ENCODE peak calls at places on chromosomes 2 and 18, in ten cellular contexts. One of them, this sample, is unnamed.

GRCh38 chr2:219452361-219453317 is 18.0 kb downstream of the SPEG start:
- DNase-seq in vagina: no peak
- DNase-seq in HL-60: no peak
- DNase-seq in HCT116: peak
- DNase-seq in stomach: no peak
- DNase-seq in K562: peak
- DNase-seq in esophagus muscularis mucosa: peak
- DNase-seq in transverse colon: peak
- DNase-seq in sigmoid colon: peak
- DNase-seq in spleen: no peak
- DNase-seq in this sample: no peak

GRCh38 chr2:216006164-216006663 is 7.1 kb downstream of the MREG start:
- DNase-seq in transverse colon: peak
- DNase-seq in sigmoid colon: no peak
- DNase-seq in K562: peak
- DNase-seq in stomach: no peak
- DNase-seq in spleen: peak
- DNase-seq in HCT116: no peak
- DNase-seq in HL-60: no peak
- DNase-seq in vagina: no peak
- DNase-seq in esophagus muscularis mucosa: no peak
- DNase-seq in this sample: no peak

GRCh38 chr2:100397976-100398375 is 19.5 kb downstream of the CHST10 start:
- DNase-seq in HCT116: no peak
- DNase-seq in esophagus muscularis mucosa: no peak
- DNase-seq in transverse colon: no peak
- DNase-seq in stomach: no peak
- DNase-seq in HL-60: no peak
- DNase-seq in spleen: no peak
- DNase-seq in K562: no peak
- DNase-seq in sigmoid colon: no peak
- DNase-seq in vagina: peak
- DNase-seq in this sample: no peak

GRCh38 chr18:8516391-8517250 is 92.6 kb upstream of the RAB12 start:
- DNase-seq in K562: no peak
- DNase-seq in HCT116: no peak
- DNase-seq in vagina: no peak
- DNase-seq in sigmoid colon: peak
- DNase-seq in esophagus muscularis mucosa: peak
- DNase-seq in HL-60: no peak
- DNase-seq in stomach: no peak
- DNase-seq in transverse colon: no peak
- DNase-seq in spleen: no peak
- DNase-seq in this sample: no peak

GRCh38 chr2:236731767-236732580 is 162.3 kb downstream of the ACKR3 start:
- DNase-seq in HCT116: no peak
- DNase-seq in HL-60: no peak
- DNase-seq in stomach: no peak
- DNase-seq in esophagus muscularis mucosa: no peak
- DNase-seq in vagina: no peak
- DNase-seq in transverse colon: peak
- DNase-seq in K562: no peak
- DNase-seq in sigmoid colon: peak
- DNase-seq in spleen: no peak
- DNase-seq in this sample: no peak

GRCh38 chr2:225399509-225399908 is at the start of gene NYAP2:
- DNase-seq in HL-60: no peak
- DNase-seq in sigmoid colon: no peak
- DNase-seq in transverse colon: no peak
- DNase-seq in stomach: no peak
- DNase-seq in vagina: no peak
- DNase-seq in K562: no peak
- DNase-seq in esophagus muscularis mucosa: no peak
- DNase-seq in spleen: no peak
- DNase-seq in HCT116: no peak
- DNase-seq in this sample: no peak

GRCh38 chr18:33820517-33821368 is 242.7 kb downstream of the ASXL3 start:
- DNase-seq in esophagus muscularis mucosa: no peak
- DNase-seq in HCT116: no peak
- DNase-seq in transverse colon: no peak
- DNase-seq in K562: no peak
- DNase-seq in sigmoid colon: no peak
- DNase-seq in HL-60: no peak
- DNase-seq in vagina: no peak
- DNase-seq in stomach: no peak
- DNase-seq in spleen: no peak
- DNase-seq in this sample: no peak

GRCh38 chr2:120678251-120678650 is 57.4 kb upstream of the GLI2 start:
- DNase-seq in vagina: no peak
- DNase-seq in HL-60: no peak
- DNase-seq in HCT116: no peak
- DNase-seq in stomach: no peak
- DNase-seq in spleen: peak
- DNase-seq in sigmoid colon: peak
- DNase-seq in esophagus muscularis mucosa: no peak
- DNase-seq in transverse colon: no peak
- DNase-seq in K562: no peak
- DNase-seq in this sample: no peak

GRCh38 chr2:96952976-96953610 is 33.3 kb downstream of the FAM178B start:
- DNase-seq in K562: no peak
- DNase-seq in sigmoid colon: peak
- DNase-seq in HCT116: no peak
- DNase-seq in spleen: no peak
- DNase-seq in transverse colon: peak
- DNase-seq in stomach: peak
- DNase-seq in vagina: no peak
- DNase-seq in HL-60: no peak
- DNase-seq in esophagus muscularis mucosa: no peak
- DNase-seq in this sample: no peak

GRCh38 chr2:96950391-96951124 is 35.8 kb downstream of the FAM178B start:
- DNase-seq in esophagus muscularis mucosa: no peak
- DNase-seq in vagina: no peak
- DNase-seq in HCT116: no peak
- DNase-seq in stomach: no peak
- DNase-seq in K562: no peak
- DNase-seq in transverse colon: no peak
- DNase-seq in spleen: no peak
- DNase-seq in sigmoid colon: peak
- DNase-seq in HL-60: no peak
- DNase-seq in this sample: no peak

GRCh38 chr2:96949701-96950350 is 36.6 kb downstream of the FAM178B start:
- DNase-seq in sigmoid colon: no peak
- DNase-seq in HL-60: no peak
- DNase-seq in stomach: no peak
- DNase-seq in vagina: no peak
- DNase-seq in spleen: no peak
- DNase-seq in transverse colon: no peak
- DNase-seq in esophagus muscularis mucosa: no peak
- DNase-seq in K562: no peak
- DNase-seq in HCT116: no peak
- DNase-seq in this sample: no peak

GRCh38 chr2:96952016-96952750 is 34.2 kb downstream of the FAM178B start:
- DNase-seq in K562: no peak
- DNase-seq in spleen: no peak
- DNase-seq in transverse colon: no peak
- DNase-seq in HL-60: no peak
- DNase-seq in esophagus muscularis mucosa: no peak
- DNase-seq in sigmoid colon: peak
- DNase-seq in HCT116: no peak
- DNase-seq in vagina: no peak
- DNase-seq in stomach: no peak
- DNase-seq in this sample: no peak

DNA sequence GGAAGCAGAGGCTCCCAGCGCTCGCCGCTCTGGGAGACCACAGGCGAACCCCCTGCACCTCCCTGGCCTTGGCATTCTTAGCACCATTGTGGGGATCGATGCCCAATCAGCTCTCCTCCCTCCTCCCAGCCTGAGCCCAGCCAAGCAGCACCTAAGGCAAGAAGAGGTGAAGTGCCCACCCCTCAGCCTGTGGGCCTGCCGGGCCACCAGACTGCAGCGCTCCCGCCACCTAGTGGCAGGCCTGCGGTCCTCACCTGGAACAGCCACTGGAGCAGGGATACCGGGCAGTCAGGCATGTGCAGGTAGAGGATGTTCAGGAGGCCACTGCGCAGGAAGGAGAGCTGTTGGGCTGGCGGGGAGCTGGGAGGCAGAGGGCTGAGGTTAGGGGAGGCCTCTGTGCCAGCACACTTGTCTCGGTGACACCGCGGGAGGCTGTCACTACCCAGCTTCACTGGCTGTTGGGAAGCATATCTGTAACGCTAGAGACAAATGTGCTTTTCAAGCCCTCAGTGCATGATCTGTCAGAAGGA is 35.2 kb downstream of the FAM178B start:
- DNase-seq in K562: peak
- DNase-seq in spleen: peak
- DNase-seq in sigmoid colon: peak
- DNase-seq in HCT116: peak
- DNase-seq in esophagus muscularis mucosa: no peak
- DNase-seq in vagina: no peak
- DNase-seq in HL-60: peak
- DNase-seq in transverse colon: peak
- DNase-seq in stomach: peak
- DNase-seq in this sample: no peak
- TF ChIP-seq POLR2AphosphoS5 in K562: no peak
- TF ChIP-seq POLR2AphosphoS5 in spleen: peak
- TF ChIP-seq POLR2AphosphoS5 in sigmoid colon: peak
- TF ChIP-seq POLR2AphosphoS5 in HCT116: peak
- TF ChIP-seq POLR2AphosphoS5 in esophagus muscularis mucosa: peak
- TF ChIP-seq POLR2AphosphoS5 in vagina: peak
- TF ChIP-seq POLR2AphosphoS5 in HL-60: no peak
- TF ChIP-seq POLR2AphosphoS5 in transverse colon: no peak
- TF ChIP-seq POLR2AphosphoS5 in stomach: peak
- TF ChIP-seq POLR2AphosphoS5 in this sample: no peak

DNA sequence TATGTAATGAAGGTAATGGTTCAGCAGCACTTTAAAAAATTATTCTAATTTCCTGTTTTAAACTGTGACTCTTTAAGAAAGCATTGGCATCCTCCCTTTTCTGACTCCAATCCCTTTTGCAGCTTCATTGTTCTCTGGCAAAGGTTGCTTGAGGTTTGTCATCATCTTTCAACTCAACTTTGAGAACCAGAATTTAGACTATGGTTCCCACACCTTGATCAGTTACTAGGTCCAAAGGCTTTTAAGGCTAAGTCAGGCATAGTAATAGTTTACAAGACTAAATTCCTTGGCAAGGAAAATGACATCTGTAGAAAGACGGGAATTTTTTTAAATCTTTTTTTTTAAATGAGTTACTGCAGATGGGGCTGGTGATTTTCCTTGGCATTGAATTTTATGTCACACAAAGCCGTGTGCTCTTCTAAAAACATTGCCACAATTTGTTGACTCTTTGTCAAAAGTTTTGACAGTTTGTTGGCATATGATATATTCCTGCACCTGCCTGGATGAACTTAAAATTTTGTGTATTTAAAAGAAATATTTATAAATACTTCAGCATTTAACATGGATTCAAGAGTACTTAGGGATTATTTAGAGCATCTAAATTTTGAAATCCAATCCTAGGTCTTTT is 451.0 kb downstream of the MEIS1 start:
- DNase-seq in stomach: no peak
- DNase-seq in K562: no peak
- DNase-seq in sigmoid colon: no peak
- DNase-seq in HL-60: no peak
- DNase-seq in spleen: no peak
- DNase-seq in HCT116: no peak
- DNase-seq in esophagus muscularis mucosa: no peak
- DNase-seq in transverse colon: no peak
- DNase-seq in vagina: no peak
- DNase-seq in this sample: no peak
- TF ChIP-seq POLR2AphosphoS5 in stomach: no peak
- TF ChIP-seq POLR2AphosphoS5 in K562: no peak
- TF ChIP-seq POLR2AphosphoS5 in sigmoid colon: peak
- TF ChIP-seq POLR2AphosphoS5 in HL-60: no peak
- TF ChIP-seq POLR2AphosphoS5 in spleen: no peak
- TF ChIP-seq POLR2AphosphoS5 in HCT116: no peak
- TF ChIP-seq POLR2AphosphoS5 in esophagus muscularis mucosa: peak
- TF ChIP-seq POLR2AphosphoS5 in transverse colon: no peak
- TF ChIP-seq POLR2AphosphoS5 in vagina: no peak
- TF ChIP-seq POLR2AphosphoS5 in this sample: no peak

GRCh38 chr2:43226558-43226954 is at the start of gene ZFP36L2:
- DNase-seq in HCT116: peak
- DNase-seq in spleen: peak
- DNase-seq in transverse colon: peak
- DNase-seq in HL-60: peak
- DNase-seq in esophagus muscularis mucosa: peak
- DNase-seq in vagina: no peak
- DNase-seq in sigmoid colon: peak
- DNase-seq in K562: peak
- DNase-seq in stomach: peak
- DNase-seq in this sample: no peak

GRCh38 chr2:43224571-43225092 is 1.8 kb downstream of the ZFP36L2 start:
- DNase-seq in spleen: peak
- DNase-seq in esophagus muscularis mucosa: no peak
- DNase-seq in HL-60: peak
- DNase-seq in sigmoid colon: peak
- DNase-seq in vagina: no peak
- DNase-seq in stomach: no peak
- DNase-seq in HCT116: no peak
- DNase-seq in transverse colon: no peak
- DNase-seq in K562: no peak
- DNase-seq in this sample: no peak

GRCh38 chr2:43225788-43226557 is 433 bp downstream of the ZFP36L2 start:
- DNase-seq in HL-60: peak
- DNase-seq in esophagus muscularis mucosa: no peak
- DNase-seq in transverse colon: no peak
- DNase-seq in sigmoid colon: peak
- DNase-seq in vagina: no peak
- DNase-seq in HCT116: no peak
- DNase-seq in stomach: no peak
- DNase-seq in K562: peak
- DNase-seq in spleen: peak
- DNase-seq in this sample: no peak

GRCh38 chr2:43224131-43224570 is 2.3 kb downstream of the ZFP36L2 start:
- DNase-seq in K562: peak
- DNase-seq in HL-60: peak
- DNase-seq in esophagus muscularis mucosa: no peak
- DNase-seq in sigmoid colon: peak
- DNase-seq in spleen: peak
- DNase-seq in vagina: no peak
- DNase-seq in transverse colon: peak
- DNase-seq in HCT116: no peak
- DNase-seq in stomach: peak
- DNase-seq in this sample: no peak

DNA sequence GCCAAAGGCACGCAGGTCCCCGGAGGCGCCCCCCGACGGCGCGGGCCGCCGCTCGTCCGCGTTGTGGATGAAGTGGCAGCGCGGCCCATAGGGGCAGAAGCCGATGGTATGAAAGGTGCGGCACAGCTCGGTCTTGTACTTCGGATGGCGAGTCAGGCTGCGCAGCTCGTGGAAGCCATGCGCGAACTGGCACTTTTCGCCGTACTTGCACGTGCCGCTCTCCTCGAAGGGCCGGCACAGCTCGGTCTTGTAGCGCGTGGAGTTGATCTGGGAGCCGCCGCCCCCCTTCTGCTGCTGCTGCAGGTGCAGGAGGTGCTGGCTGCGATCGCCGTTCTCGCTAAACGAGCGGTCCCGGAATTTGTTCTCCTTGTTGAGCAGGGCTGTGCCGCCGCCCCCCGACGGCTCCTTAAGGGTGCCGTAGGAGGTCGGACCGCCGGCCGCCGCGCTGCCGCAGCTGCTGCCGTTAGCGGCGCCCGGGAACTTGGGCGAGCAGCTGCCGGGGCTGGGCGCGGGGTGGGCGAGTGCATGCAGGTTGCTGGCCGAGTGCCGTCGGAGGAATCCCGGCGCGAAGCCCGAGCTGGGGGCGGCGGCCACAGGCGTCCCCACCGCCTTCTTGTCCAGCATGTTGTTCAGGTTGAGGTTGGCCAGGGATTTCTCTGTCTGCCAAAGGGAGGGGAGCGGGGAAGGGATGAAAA is 1.2 kb downstream of the ZFP36L2 start:
- DNase-seq in vagina: no peak
- DNase-seq in K562: peak
- DNase-seq in sigmoid colon: peak
- DNase-seq in esophagus muscularis mucosa: no peak
- DNase-seq in HL-60: peak
- DNase-seq in spleen: peak
- DNase-seq in transverse colon: peak
- DNase-seq in stomach: peak
- DNase-seq in HCT116: no peak
- DNase-seq in this sample: no peak
- TF ChIP-seq POLR2AphosphoS5 in vagina: peak
- TF ChIP-seq POLR2AphosphoS5 in K562: no peak
- TF ChIP-seq POLR2AphosphoS5 in sigmoid colon: peak
- TF ChIP-seq POLR2AphosphoS5 in esophagus muscularis mucosa: no peak
- TF ChIP-seq POLR2AphosphoS5 in HL-60: peak
- TF ChIP-seq POLR2AphosphoS5 in spleen: peak
- TF ChIP-seq POLR2AphosphoS5 in transverse colon: peak
- TF ChIP-seq POLR2AphosphoS5 in stomach: peak
- TF ChIP-seq POLR2AphosphoS5 in HCT116: no peak
- TF ChIP-seq POLR2AphosphoS5 in this sample: no peak

GRCh38 chr2:3584076-3584475 is 9.0 kb downstream of the RPS7 start:
- DNase-seq in transverse colon: no peak
- DNase-seq in K562: peak
- DNase-seq in HCT116: no peak
- DNase-seq in HL-60: no peak
- DNase-seq in esophagus muscularis mucosa: no peak
- DNase-seq in stomach: no peak
- DNase-seq in sigmoid colon: no peak
- DNase-seq in spleen: no peak
- DNase-seq in vagina: no peak
- DNase-seq in this sample: no peak
- TF ChIP-seq POLR2AphosphoS5 in transverse colon: no peak
- TF ChIP-seq POLR2AphosphoS5 in K562: peak
- TF ChIP-seq POLR2AphosphoS5 in HCT116: no peak
- TF ChIP-seq POLR2AphosphoS5 in HL-60: no peak
- TF ChIP-seq POLR2AphosphoS5 in esophagus muscularis mucosa: no peak
- TF ChIP-seq POLR2AphosphoS5 in stomach: no peak
- TF ChIP-seq POLR2AphosphoS5 in sigmoid colon: no peak
- TF ChIP-seq POLR2AphosphoS5 in spleen: no peak
- TF ChIP-seq POLR2AphosphoS5 in vagina: no peak
- TF ChIP-seq POLR2AphosphoS5 in this sample: no peak